ENCODE peak calls at places on chromosomes 5 and 9, in seven cellular contexts. L, Z, N, B, P, Q and J are unnamed samples. For H3K4me1 and H3K27me3, the result is how much of the 10 kb centered on the place peaks cover.

GRCh38 chr9:113426701-113427100 is 16.2 kb downstream of the C9orf43 start:
- DNase-seq in N (no peak), Q (no peak), Z (no peak), L (no peak), P (no peak), B (no peak), J (no peak)

GRCh38 chr5:120327180-120327579 is 136.9 kb upstream of the PRR16 start:
- DNase-seq in Q (no peak), N (no peak), Z (no peak), L (peak), P (no peak), B (peak), J (no peak)

GRCh38 chr9:70588381-70588780 is 173.9 kb upstream of the KLF9 start:
- DNase-seq in Q (no peak), B (no peak), Z (no peak), P (no peak), L (no peak), N (no peak), J (no peak)

GRCh38 chr9:133960568-133961129 is 31.5 kb downstream of the VAV2 start:
- DNase-seq in L (no peak), P (no peak), Z (no peak), Q (no peak), N (peak), B (no peak), J (peak)

GRCh38 chr9:134560206-134560605 is 81.4 kb upstream of the COL5A1 start:
- DNase-seq in N (no peak), L (no peak), Q (no peak), Z (no peak), B (no peak), P (no peak), J (peak)

GRCh38 chr9:74016004-74016403 is 481.1 kb upstream of the RORB start:
- DNase-seq in N (no peak), L (no peak), Q (no peak), P (no peak), Z (no peak), B (no peak), J (no peak)

GRCh38 chr5:220008-220407 is 1.9 kb downstream of the SDHA start:
- DNase-seq in L (no peak), P (no peak), B (no peak), Q (no peak), N (no peak), Z (no peak), J (no peak)

GRCh38 chr9:75063556-75064305 is 24.2 kb downstream of the NMRK1 start:
- DNase-seq in B (peak), Q (no peak), L (peak), P (no peak), N (no peak), Z (no peak), J (no peak)

GRCh38 chr5:20959347-20959746 is 971.3 kb upstream of the CDH18 start:
- DNase-seq in N (no peak), Q (no peak), B (no peak), Z (no peak), P (no peak), L (no peak), J (no peak)

GRCh38 chr9:69264526-69264925 is 60.5 kb upstream of the ENTREP1 start:
- DNase-seq in Z (no peak), P (no peak), L (no peak), Q (no peak), B (no peak), N (no peak), J (no peak)

GRCh38 chr5:34682926-34683623 is 26.9 kb downstream of the RAI14 start:
- DNase-seq in Z (no peak), L (peak), P (no peak), N (peak), Q (no peak), B (no peak), J (no peak)

GRCh38 chr5:150113047-150113744 is 26.8 kb upstream of the CSF1R start:
- DNase-seq in N (no peak), Q (no peak), L (no peak), P (peak), Z (no peak), B (no peak), J (no peak)

GRCh38 chr9:87515086-87515485 is 17.4 kb downstream of the DAPK1 start:
- DNase-seq in P (no peak), L (no peak), Q (no peak), N (no peak), Z (no peak), B (peak), J (no peak)

GRCh38 chr9:87514136-87514535 is 16.5 kb downstream of the DAPK1 start:
- DNase-seq in B (no peak), Z (no peak), L (no peak), Q (no peak), N (no peak), P (no peak), J (no peak)

GRCh38 chr9:87516931-87517300 is 19.2 kb downstream of the DAPK1 start:
- DNase-seq in L (no peak), B (no peak), P (no peak), Q (no peak), N (no peak), Z (no peak), J (no peak)

GRCh38 chr9:87516222-87516930 is 18.7 kb downstream of the DAPK1 start:
- DNase-seq in B (peak), L (no peak), N (no peak), P (peak), Q (no peak), Z (no peak), J (no peak)

GRCh38 chr9:87515588-87516221 is 18.0 kb downstream of the DAPK1 start:
- DNase-seq in B (no peak), L (no peak), P (no peak), Q (no peak), Z (no peak), N (no peak), J (no peak)
- H3K27ac ChIP-seq in B (no peak), L (no peak), P (no peak), Q (no peak), Z (peak), N (no peak), J (no peak)

DNA sequence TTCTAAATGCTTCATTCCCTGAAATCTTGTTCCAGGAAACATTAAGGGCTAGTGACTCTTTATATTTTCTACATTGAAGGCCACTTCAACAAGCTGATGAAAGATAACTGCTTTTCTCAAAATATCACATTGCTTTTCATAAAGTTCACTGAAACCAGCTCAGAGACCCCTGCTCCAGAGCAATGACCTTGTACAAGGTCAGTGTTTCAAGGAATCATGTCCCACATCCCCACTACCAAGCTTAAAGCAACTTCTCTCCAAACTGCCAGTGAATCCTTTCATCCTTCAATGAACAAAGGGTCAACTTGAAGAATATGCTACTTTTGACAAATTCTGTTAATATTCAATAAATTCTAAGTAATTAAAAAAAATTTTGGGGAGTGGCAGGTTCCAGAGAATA is 12.0 kb upstream of the SPATA24 start:
- DNase-seq in P (no peak), Q (no peak), L (no peak), Z (no peak), B (no peak), N (no peak), J (no peak)
- H3K4me1 ChIP-seq in P (under half), Q (under half), L (under half), Z (under half), B (under half), N (under half), J (under half)

DNA sequence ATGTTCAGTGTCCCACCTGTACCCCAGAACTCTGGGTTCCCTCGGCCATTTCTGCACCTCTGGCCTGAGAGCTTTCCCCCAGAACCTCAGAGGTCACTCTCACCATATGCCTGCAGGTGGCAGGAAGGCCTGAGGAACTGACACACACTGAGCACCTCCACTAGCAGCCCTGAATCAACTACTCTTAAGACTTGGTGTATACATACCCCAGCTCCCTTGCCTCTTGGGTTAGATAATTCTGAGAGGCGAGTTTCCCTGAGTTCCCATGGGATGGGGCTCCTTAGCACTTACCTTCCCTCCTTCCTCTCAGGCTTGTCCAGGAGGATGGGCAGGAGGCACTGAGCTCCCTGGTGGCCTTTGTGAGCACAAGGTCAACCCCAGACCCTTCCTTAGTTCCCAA is 86.1 kb downstream of the HSD17B3 start:
- DNase-seq in L (no peak), Q (no peak), P (no peak), B (no peak), N (no peak), Z (no peak), J (no peak)
- H3K27me3 ChIP-seq in L (under half), Q (under half), P (under half), B (under half), N (under half), Z (under half), J (under half)

DNA sequence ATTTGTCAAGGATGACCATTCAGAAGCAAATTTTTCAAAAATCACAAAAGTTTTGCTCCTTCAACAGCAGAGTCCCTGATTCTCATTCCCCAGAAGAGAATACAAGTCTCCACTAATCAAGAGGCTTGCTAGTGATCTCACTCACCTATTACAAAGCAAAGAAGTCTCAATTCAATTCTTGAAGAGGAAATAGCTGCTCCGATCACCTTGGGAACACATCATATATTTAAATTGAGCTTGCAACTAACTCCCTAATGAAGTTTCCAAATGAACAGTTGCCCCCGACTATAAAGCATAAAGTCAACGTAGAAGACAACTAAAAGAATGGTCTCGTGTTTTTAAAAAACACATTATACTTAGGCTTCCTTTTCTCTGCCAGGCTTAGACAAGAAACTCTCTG is 1.6 kb downstream of the LIFR start:
- DNase-seq in Q (no peak), L (no peak), Z (no peak), N (no peak), P (no peak), B (no peak), J (no peak)
- H3K27ac ChIP-seq in Q (no peak), L (no peak), Z (no peak), N (peak), P (peak), B (no peak), J (no peak)

GRCh38 chr5:55507574-55507973 is 27.2 kb downstream of the PLPP1 start:
- DNase-seq in P (no peak), B (no peak), L (no peak), Q (no peak), N (no peak), Z (no peak), J (no peak)
- H3K4me1 ChIP-seq in P (under half), B (under half), L (under half), Q (under half), N (under half), Z (under half), J (under half)

DNA sequence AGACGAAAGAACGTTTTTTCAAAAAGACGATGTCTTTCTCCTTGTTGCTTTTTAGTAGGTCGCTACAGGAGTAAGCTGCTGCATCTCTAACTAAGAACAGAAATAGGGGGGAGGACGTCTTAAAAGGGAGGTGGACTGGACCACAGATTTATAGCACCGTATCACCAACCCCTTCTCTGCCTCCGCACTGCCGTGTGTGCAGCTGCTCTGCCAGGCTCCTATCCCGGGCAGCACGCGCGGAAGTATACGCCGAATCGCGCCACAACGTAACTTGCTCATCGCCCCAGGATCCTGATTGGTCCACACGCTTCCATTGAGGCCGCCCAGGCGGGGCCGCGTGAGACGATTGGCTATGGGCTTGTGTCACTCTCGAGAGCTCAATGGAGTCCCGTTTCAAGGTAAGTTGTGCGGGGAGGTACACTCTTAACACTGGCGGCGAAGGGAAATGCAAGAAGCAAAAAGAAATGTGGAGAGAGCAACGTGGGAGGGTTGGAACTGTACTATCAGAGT is at the start of gene ELAVL2:
- DNase-seq in N (peak), L (peak), P (peak), B (peak), Q (no peak), Z (no peak), J (peak)
- H3K27me3 ChIP-seq in N (under half), L (under half), P (under half), B (under half), Q (under half), Z (under half), J (under half)

DNA sequence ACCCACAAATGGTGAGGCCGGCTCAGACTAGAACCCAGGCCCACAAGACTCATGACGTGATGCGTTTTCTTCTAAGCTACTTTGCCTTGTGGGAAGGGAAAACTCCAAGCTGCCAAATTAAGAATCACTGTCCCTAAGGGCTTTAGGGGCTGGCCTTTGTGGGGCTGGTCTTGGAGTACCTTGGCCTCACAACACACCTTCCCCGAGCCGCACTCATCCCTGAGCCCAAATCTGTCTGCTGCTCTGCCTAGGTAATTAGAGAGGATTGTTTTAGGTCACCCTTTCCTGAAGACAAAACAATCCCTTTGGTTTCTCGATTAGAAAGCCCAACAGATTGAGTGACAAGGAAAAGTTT is 137.3 kb downstream of the SEMA6A start:
- DNase-seq in Q (no peak), P (no peak), L (no peak), N (no peak), B (no peak), Z (no peak), J (no peak)
- H3K27ac ChIP-seq in Q (no peak), P (no peak), L (no peak), N (no peak), B (no peak), Z (no peak), J (no peak)